ENCODE peak calls at places on chromosomes 12 and 14, in five cellular contexts. M, D, R, B and H are unnamed samples.

GRCh38 chr14:68902357-68902756 is 76.7 kb downstream of the ACTN1 start:
- DNase-seq in B (peak), M (no peak), D (no peak), R (no peak), H (no peak)

GRCh38 chr12:104197264-104197663 is 18.3 kb upstream of the TXNRD1 start:
- DNase-seq in M (no peak), R (no peak), B (no peak), D (no peak), H (no peak)

GRCh38 chr12:55931780-55932545 is 1.0 kb downstream of the DGKA start:
- DNase-seq in D (peak), R (peak), M (peak), B (peak), H (peak)

GRCh38 chr12:33605776-33606175 is 166.2 kb upstream of the SYT10 start:
- DNase-seq in B (no peak), D (no peak), M (peak), R (no peak), H (no peak)

GRCh38 chr14:66379116-66379515 is 107.1 kb upstream of the CCDC196 start:
- DNase-seq in M (no peak), B (no peak), D (peak), R (no peak), H (no peak)

GRCh38 chr14:74161526-74162158 is 76.9 kb downstream of the LIN52 start:
- DNase-seq in B (no peak), M (no peak), R (no peak), D (no peak), H (no peak)

GRCh38 chr12:27970391-27970980 is 2.0 kb downstream of the PTHLH start:
- DNase-seq in R (no peak), B (peak), M (peak), D (no peak), H (no peak)

GRCh38 chr14:69263364-69263763 is 3.4 kb downstream of the GALNT16 start:
- DNase-seq in R (no peak), B (peak), D (no peak), M (no peak), H (no peak)

GRCh38 chr14:80839743-80840142 is 101.8 kb downstream of the CEP128 start:
- DNase-seq in D (no peak), M (no peak), R (no peak), B (no peak), H (no peak)

GRCh38 chr12:78726854-78727253 is 137.7 kb upstream of the SYT1 start:
- DNase-seq in D (no peak), R (no peak), M (no peak), B (no peak), H (no peak)

GRCh38 chr12:28936711-28937110 is 212.4 kb upstream of the FAR2 start:
- DNase-seq in D (no peak), R (no peak), M (no peak), B (no peak), H (no peak)

GRCh38 chr14:76917759-76918175 is 91.6 kb downstream of the LRRC74A start:
- DNase-seq in D (no peak), B (peak), M (no peak), R (no peak), H (no peak)

GRCh38 chr12:112097641-112098040 is 10.9 kb downstream of the NAA25 start:
- DNase-seq in M (no peak), R (no peak), B (no peak), D (no peak), H (no peak)

GRCh38 chr14:54889919-54890318 is 12.7 kb downstream of the GCH1 start:
- DNase-seq in D (no peak), B (no peak), M (no peak), R (no peak), H (no peak)

GRCh38 chr12:92244036-92244435 is 98.4 kb upstream of the BTG1 start:
- DNase-seq in B (no peak), M (peak), R (no peak), D (no peak), H (no peak)

GRCh38 chr12:14892726-14893442 is 7.2 kb upstream of the MGP start:
- DNase-seq in M (no peak), B (peak), R (no peak), D (no peak), H (no peak)

GRCh38 chr12:12715128-12715458 is 2.1 kb upstream of the CDKN1B start:
- DNase-seq in D (no peak), R (no peak), B (no peak), M (no peak), H (no peak)

GRCh38 chr12:95473440-95473946 is 459 bp upstream of the METAP2 start:
- DNase-seq in D (no peak), B (no peak), R (no peak), M (peak), H (no peak)

GRCh38 chr12:109604902-109605536 is 31.4 kb downstream of the MVK start:
- DNase-seq in D (no peak), R (no peak), M (peak), B (no peak), H (no peak)

GRCh38 chr12:1053690-1054089 is 62.7 kb downstream of the ERC1 start:
- DNase-seq in D (no peak), B (no peak), R (no peak), M (no peak), H (no peak)

GRCh38 chr12:89405626-89406342 is 53.5 kb upstream of the DUSP6 start:
- DNase-seq in B (no peak), M (no peak), D (no peak), R (no peak), H (no peak)

GRCh38 chr12:120350576-120351350 is 18.2 kb downstream of the MSI1 start:
- DNase-seq in R (no peak), B (no peak), D (peak), M (no peak), H (no peak)

GRCh38 chr12:6708968-6709394 is 8.4 kb upstream of the PIANP start:
- DNase-seq in R (no peak), D (no peak), M (no peak), B (no peak), H (no peak)

GRCh38 chr14:85102591-85102990 is 427.4 kb upstream of the FLRT2 start:
- DNase-seq in D (no peak), B (no peak), M (no peak), R (no peak), H (no peak)

GRCh38 chr14:64507376-64508156 is 3.0 kb downstream of the ZBTB1 start:
- DNase-seq in R (no peak), M (no peak), D (no peak), B (no peak), H (no peak)

GRCh38 chr14:79325071-79325470 is 886.2 kb downstream of the DIO2 start:
- DNase-seq in B (no peak), D (no peak), R (no peak), M (no peak), H (no peak)

GRCh38 chr14:70856851-70857498 is 47.7 kb upstream of the MAP3K9 start:
- DNase-seq in B (no peak), R (no peak), M (no peak), D (no peak), H (no peak)

GRCh38 chr14:70857499-70857895 is 48.2 kb upstream of the MAP3K9 start:
- DNase-seq in B (no peak), D (no peak), M (no peak), R (no peak), H (no peak)

GRCh38 chr14:70858641-70859040 is 48.6 kb upstream of the PCNX1 start:
- DNase-seq in M (no peak), D (no peak), B (no peak), R (no peak), H (no peak)

GRCh38 chr14:70855486-70855885 is 46.2 kb upstream of the MAP3K9 start:
- DNase-seq in R (no peak), M (no peak), D (no peak), B (no peak), H (no peak)
- TF ChIP-seq CTCF in R (no peak), M (no peak), D (no peak), B (no peak), H (no peak)

GRCh38 chr12:127926004-127926403 is 341.0 kb upstream of the TMEM132C start:
- DNase-seq in M (peak), D (no peak), R (no peak), B (no peak), H (no peak)
- TF ChIP-seq CTCF in M (no peak), D (no peak), R (no peak), B (no peak), H (peak)

DNA sequence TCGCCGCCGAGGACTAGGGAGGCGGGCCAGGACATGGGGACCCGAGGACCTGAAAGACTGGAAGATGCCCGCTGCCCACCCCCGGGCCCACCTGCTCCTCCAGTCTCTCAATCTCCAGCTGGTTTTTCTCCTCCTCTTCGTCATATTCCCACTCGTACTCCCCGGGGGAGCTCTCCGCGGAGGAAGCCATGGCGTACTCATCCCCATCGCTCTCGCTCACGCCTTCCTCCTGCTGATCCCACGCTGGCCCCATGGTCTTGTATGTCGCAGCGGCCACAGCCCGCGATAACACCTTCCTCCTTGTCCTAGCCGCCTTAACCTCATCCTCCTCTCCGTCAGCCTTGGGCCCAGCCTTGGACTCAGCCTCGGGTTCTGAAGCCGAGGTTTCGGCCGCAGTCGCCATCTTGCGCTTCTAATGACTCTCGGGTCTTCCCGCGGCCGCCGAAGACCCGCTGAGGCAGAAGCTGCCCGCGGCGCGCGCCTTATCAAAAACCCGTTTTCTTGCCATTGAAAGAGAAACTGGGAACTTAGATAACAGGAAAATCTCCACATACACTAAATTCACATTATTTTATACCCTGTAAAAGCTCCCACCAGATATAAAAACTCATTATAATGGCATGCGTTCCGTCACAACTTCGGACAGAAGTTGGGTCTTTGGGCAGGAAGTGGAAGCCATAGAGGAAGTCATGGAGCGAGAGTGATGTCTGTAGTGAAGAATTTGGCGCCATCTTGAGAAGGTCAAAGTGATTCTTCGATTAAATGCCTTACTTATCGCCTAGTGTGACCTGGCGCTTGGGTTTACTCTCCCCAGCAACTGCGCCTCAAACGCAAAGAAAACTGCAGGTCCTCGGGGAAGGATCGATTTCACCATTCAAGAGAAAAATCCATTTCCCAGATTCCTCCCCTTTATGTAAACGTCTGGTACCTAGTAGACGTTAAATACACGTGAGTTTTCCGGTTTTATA is at the start of gene SART3:
- DNase-seq in D (peak), M (peak), R (no peak), B (peak), H (peak)
- TF ChIP-seq CTCF in D (no peak), M (no peak), R (no peak), B (no peak), H (no peak)

GRCh38 chr12:122421815-122422737 is at the start of gene CLIP1:
- DNase-seq in R (peak), M (peak), D (peak), B (peak), H (no peak)
- TF ChIP-seq CTCF in R (peak), M (peak), D (peak), B (peak), H (peak)

DNA sequence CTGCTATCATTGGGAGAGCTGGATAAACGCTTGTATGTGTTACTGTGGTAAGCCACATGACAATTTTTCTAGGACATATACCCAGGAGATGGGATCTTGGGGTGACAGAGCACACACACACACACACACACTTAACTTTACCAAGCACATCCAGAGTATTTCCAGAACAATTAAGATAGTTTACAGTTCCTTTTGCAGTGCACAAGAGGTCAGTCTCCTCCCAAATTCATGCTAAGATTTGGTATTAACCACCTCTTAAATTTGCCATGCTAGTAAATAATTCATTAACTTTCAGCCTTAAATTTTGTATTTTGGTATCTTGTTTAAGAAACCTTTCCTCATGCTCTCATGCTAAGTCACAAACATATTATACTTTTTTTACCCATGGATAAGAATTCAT is 33.9 kb upstream of the LIMA1 start:
- DNase-seq in B (no peak), R (no peak), D (no peak), M (no peak), H (no peak)
- TF ChIP-seq CTCF in B (no peak), R (no peak), D (no peak), M (no peak), H (no peak)

GRCh38 chr14:105485720-105486332 is 860 bp upstream of the CRIP1 start:
- DNase-seq in D (no peak), R (no peak), M (peak), B (no peak), H (no peak)
- TF ChIP-seq CTCF in D (no peak), R (peak), M (peak), B (peak), H (peak)